ENCODE peak calls at places on chromosome 6, in nine cellular contexts. A is tibial nerve; U is transverse colon; F is tibial artery; L is endodermal cell; J is AG04450; O is left lung; B is thyroid gland; Y is naive thymus-derived CD4-positive, alpha-beta T cell. R is an unnamed sample.

GRCh38 chr6:15879372-15880261 is 216.8 kb upstream of the DTNBP1 start:
- DNase-seq in B (peak), J (no peak), A (peak), L (no peak), O (peak), Y (peak), U (peak), F (peak), R (peak)

GRCh38 chr6:138550346-138550767 is 51.1 kb upstream of the NHSL1 start:
- DNase-seq in U (peak), A (no peak), O (no peak), L (no peak), Y (no peak), J (no peak), B (no peak), F (no peak), R (no peak)

GRCh38 chr6:157860505-157860991 is 37.5 kb downstream of the SNX9 start:
- DNase-seq in U (no peak), A (no peak), B (no peak), J (no peak), L (no peak), O (no peak), Y (peak), F (no peak), R (no peak)

GRCh38 chr6:7245668-7246393 is 67.2 kb downstream of the SSR1 start:
- DNase-seq in A (no peak), L (peak), O (no peak), F (no peak), U (no peak), B (no peak), Y (no peak), J (no peak), R (peak)

GRCh38 chr6:68967549-68968300 is 332.6 kb downstream of the ADGRB3 start:
- DNase-seq in B (peak), U (peak), O (no peak), Y (peak), J (peak), A (peak), F (peak), L (peak), R (peak)

GRCh38 chr6:141552031-141552430 is 580.7 kb upstream of the GJE1 start:
- DNase-seq in L (no peak), O (no peak), Y (no peak), A (no peak), F (no peak), U (no peak), J (no peak), B (no peak), R (no peak)

GRCh38 chr6:14121936-14122344 is 4.4 kb downstream of the CD83 start:
- DNase-seq in Y (no peak), O (no peak), U (peak), B (no peak), J (no peak), F (peak), L (no peak), A (peak), R (peak)

GRCh38 chr6:946546-946945 is 253.6 kb upstream of the EXOC2 start:
- DNase-seq in O (no peak), A (no peak), L (no peak), Y (no peak), B (no peak), J (no peak), F (no peak), U (no peak), R (no peak)

GRCh38 chr6:5541025-5541424 is 279.7 kb downstream of the FARS2 start:
- DNase-seq in Y (no peak), A (no peak), O (no peak), F (no peak), U (no peak), L (no peak), B (no peak), J (no peak), R (no peak)

GRCh38 chr6:97316982-97317381 is 34.0 kb upstream of the MMS22L start:
- DNase-seq in O (no peak), L (no peak), J (no peak), Y (no peak), U (no peak), F (no peak), B (no peak), A (no peak), R (no peak)

GRCh38 chr6:36839819-36840379 is 655 bp upstream of the CPNE5 start:
- DNase-seq in F (no peak), J (no peak), O (peak), Y (peak), L (peak), U (no peak), B (peak), A (no peak), R (peak)

GRCh38 chr6:6319947-6320811 is at the start of gene F13A1:
- DNase-seq in J (no peak), L (peak), U (peak), Y (no peak), O (peak), F (peak), A (no peak), B (peak), R (peak)

GRCh38 chr6:3431994-3432393 is 24.9 kb downstream of the SLC22A23 start:
- DNase-seq in B (no peak), L (no peak), O (no peak), F (no peak), J (no peak), U (no peak), A (no peak), Y (no peak), R (no peak)
- H3K27ac ChIP-seq in B (no peak), L (no peak), O (no peak), F (no peak), J (no peak), U (no peak), A (no peak), Y (no peak), R (no peak)

DNA sequence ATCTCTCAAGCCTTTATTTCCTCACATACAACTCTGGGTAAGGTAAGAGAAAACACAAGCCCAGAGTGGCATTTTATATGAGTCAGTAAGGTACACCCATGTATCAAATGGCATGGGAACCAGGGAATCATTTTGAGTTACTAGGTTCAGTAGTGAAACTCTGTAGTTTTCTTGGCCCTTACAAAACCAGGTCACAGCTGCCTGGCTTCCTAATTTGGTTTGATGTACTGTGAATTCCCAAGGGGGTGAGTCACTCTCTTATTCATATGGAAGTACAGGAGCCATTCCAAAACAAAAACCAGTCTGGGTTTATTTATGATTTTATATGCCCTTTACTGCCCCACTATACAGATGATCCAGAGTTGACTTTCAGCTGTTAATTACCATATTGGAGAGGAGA is 70.7 kb downstream of the PDE7B start:
- DNase-seq in J (peak), O (no peak), A (no peak), B (peak), L (peak), U (no peak), F (peak), Y (no peak), R (no peak)
- H3K27ac ChIP-seq in J (peak), O (peak), A (no peak), B (peak), L (no peak), U (peak), F (peak), Y (no peak), R (no peak)

GRCh38 chr6:34771727-34772126 is 14.4 kb downstream of the SNRPC start:
- DNase-seq in O (no peak), F (no peak), A (no peak), L (no peak), U (no peak), Y (no peak), J (peak), B (no peak), R (no peak)
- H3K27ac ChIP-seq in O (no peak), F (no peak), A (no peak), L (no peak), U (no peak), Y (no peak), J (no peak), B (no peak), R (no peak)

GRCh38 chr6:45555981-45556771 is 178.4 kb upstream of the SUPT3H start:
- DNase-seq in L (no peak), F (no peak), A (no peak), B (no peak), Y (no peak), O (no peak), U (no peak), J (peak), R (no peak)
- H3K27ac ChIP-seq in L (no peak), F (peak), A (peak), B (peak), Y (no peak), O (peak), U (peak), J (peak), R (no peak)

DNA sequence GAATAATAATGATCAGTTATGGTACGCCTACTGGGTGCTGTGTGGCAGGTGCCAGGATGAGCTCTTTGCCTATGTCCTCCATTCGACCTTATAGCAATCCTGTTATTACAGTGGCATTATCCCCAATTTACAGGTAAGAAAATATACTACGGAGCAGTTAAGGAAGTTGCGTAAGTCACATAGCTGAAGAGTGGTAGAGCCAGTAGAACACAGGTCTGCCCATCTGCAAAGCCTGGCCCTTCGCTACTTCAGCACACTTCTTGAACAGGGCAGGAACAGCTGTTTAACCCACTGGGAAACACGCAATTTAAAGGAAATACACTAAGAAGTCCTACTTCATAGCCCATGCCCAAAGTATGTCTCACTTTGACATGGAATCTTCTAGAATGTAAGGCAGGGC is 91.8 kb downstream of the PXDC1 start:
- DNase-seq in F (no peak), A (no peak), O (no peak), B (no peak), U (no peak), Y (no peak), L (no peak), J (no peak), R (no peak)
- H3K27ac ChIP-seq in F (no peak), A (no peak), O (no peak), B (peak), U (no peak), Y (no peak), L (no peak), J (no peak), R (no peak)

GRCh38 chr6:44219053-44219814 is 2.5 kb downstream of the MYMX start:
- DNase-seq in O (peak), B (peak), L (peak), Y (no peak), F (peak), J (no peak), A (peak), U (peak), R (peak)
- H3K27ac ChIP-seq in O (peak), B (peak), L (peak), Y (peak), F (peak), J (no peak), A (peak), U (peak), R (peak)

GRCh38 chr6:143957679-143958274 is 50.3 kb downstream of the PLAGL1 start:
- DNase-seq in B (no peak), J (no peak), L (no peak), Y (no peak), A (no peak), F (no peak), U (no peak), O (no peak), R (no peak)
- H3K27ac ChIP-seq in B (no peak), J (no peak), L (peak), Y (no peak), A (no peak), F (no peak), U (no peak), O (no peak), R (no peak)

DNA sequence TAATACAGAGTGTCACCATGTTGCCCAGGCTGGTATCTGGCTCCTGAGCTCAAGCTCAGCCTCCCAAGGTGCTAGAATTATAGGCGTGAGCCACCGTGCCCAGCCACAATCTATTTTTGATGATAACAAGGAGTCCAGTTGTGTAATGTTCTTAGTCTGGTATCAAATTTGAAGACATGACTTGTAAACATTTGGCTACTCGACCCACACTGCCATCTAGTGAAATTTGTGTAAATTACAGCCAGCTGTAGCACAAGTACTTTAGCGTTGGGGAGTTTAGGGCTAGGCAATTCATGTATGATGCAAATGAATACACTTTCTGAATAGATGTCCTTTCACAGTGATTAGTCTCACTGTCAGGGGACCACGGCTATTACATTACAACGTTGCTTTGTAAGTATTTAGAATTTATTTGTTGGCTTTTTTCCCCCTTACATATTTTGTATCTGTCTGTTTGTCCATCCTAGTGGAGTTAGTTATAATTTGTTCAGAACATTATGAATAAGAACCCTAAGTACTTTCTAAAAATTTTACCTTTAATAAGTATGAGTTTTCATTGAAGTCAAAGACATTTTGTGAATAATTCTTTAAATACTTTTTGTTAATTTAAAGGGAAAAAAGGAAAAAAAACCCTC is 139.7 kb downstream of the PRDM13 start:
- DNase-seq in L (peak), Y (peak), J (peak), A (peak), U (peak), F (peak), O (no peak), B (peak), R (no peak)
- H3K27ac ChIP-seq in L (no peak), Y (no peak), J (no peak), A (no peak), U (no peak), F (no peak), O (no peak), B (no peak), R (no peak)

GRCh38 chr6:127463056-127463455 is 3.9 kb upstream of the KIAA0408 start:
- DNase-seq in Y (no peak), L (no peak), B (no peak), O (no peak), F (no peak), A (no peak), U (no peak), J (no peak), R (no peak)
- H3K27ac ChIP-seq in Y (no peak), L (no peak), B (no peak), O (peak), F (peak), A (peak), U (peak), J (no peak), R (no peak)

R was measured in aorta.